ENCODE peak calls at places on chromosome 9, in four cellular contexts. X is left lung; W is CD8-positive, alpha-beta memory T cell; C is tibial nerve. N is an unnamed sample.

GRCh38 chr9:123685489-123686083 is 244.3 kb downstream of the DENND1A start:
- DNase-seq in X (no peak), W (no peak), C (no peak), N (no peak)

GRCh38 chr9:83620841-83621636 is 1.9 kb upstream of the IDNK start:
- DNase-seq in X (no peak), W (peak), C (no peak), N (peak)

GRCh38 chr9:89436963-89437625 is 60.8 kb downstream of the SEMA4D start:
- DNase-seq in X (peak), W (peak), C (no peak), N (no peak)

GRCh38 chr9:18359335-18359734 is 114.6 kb upstream of the ADAMTSL1 start:
- DNase-seq in X (no peak), W (no peak), C (no peak), N (no peak)

GRCh38 chr9:132447346-132447745 is 37.3 kb downstream of the CFAP77 start:
- DNase-seq in X (no peak), W (no peak), C (no peak), N (no peak)

GRCh38 chr9:131403493-131403773 is 9.5 kb downstream of the PRRC2B start:
- DNase-seq in X (no peak), W (no peak), C (no peak), N (no peak)

GRCh38 chr9:88387035-88387732 is 1.1 kb upstream of the SPIN1 start:
- DNase-seq in X (peak), W (peak), C (no peak), N (no peak)

GRCh38 chr9:86183225-86183808 is 76.1 kb downstream of the C9orf153 start:
- DNase-seq in X (no peak), W (no peak), C (no peak), N (no peak)

DNA sequence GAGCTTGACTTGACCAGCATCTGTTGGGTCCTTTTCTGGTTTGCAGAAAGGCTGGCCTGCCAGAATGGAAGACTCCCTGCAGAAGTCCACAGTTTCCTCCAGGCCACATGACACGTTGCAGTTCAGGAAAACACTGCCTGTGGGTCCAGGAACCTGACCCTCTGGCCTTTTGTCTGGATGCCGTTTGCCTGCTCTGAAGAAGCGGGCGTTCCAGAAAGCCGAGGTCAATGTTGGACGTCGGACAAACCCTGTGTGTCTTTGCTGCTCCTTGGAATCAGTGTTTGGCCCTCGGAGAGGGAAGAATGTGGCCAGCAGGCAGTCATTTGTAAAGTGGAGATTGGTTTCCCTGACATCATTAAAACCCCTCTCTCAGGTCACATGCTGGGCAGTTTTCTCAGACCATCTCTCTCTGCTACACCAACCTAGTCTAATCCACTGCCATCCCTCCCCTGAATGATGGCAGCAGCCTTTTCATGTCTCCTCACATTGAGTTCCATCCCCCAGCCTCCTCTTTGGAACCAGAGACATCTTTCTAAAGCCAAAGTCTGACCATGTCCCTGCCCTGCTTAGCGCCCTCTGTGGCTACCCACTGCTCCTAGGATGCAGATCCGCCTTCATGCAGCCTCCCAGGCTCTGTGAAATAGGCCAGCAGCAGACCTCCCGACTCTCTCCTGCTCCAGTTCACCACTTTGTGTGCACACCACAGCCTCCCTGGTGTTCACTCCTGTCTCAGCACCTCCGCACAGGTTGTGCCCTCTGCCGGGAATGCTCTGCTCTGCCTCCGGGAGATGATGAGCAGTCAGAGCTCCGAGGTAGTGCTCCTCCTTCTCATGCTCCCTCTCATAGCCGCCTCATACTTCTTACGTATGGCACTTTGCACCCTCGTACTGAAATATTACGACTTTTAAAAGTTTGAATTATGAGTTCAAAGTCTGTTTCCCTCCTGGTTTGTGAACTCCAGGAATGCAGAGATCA is 75.6 kb downstream of the RALGPS1 start:
- DNase-seq in X (peak), W (no peak), C (peak), N (peak)
- H3K27ac ChIP-seq in X (no peak), W (no peak), C (peak), N (no peak)

GRCh38 chr9:85020791-85021190 is 351.3 kb downstream of the NTRK2 start:
- DNase-seq in X (no peak), W (no peak), C (no peak), N (no peak)

GRCh38 chr9:85021686-85022085 is 352.2 kb downstream of the NTRK2 start:
- DNase-seq in X (no peak), W (no peak), C (no peak), N (no peak)

GRCh38 chr9:85013703-85014102 is 344.2 kb downstream of the NTRK2 start:
- DNase-seq in X (no peak), W (no peak), C (no peak), N (no peak)

GRCh38 chr9:85014292-85014691 is 344.8 kb downstream of the NTRK2 start:
- DNase-seq in X (no peak), W (no peak), C (no peak), N (no peak)

GRCh38 chr9:85016389-85016997 is 347.0 kb downstream of the NTRK2 start:
- DNase-seq in X (no peak), W (no peak), C (no peak), N (no peak)
- H3K27ac ChIP-seq in X (no peak), W (no peak), C (peak), N (no peak)

DNA sequence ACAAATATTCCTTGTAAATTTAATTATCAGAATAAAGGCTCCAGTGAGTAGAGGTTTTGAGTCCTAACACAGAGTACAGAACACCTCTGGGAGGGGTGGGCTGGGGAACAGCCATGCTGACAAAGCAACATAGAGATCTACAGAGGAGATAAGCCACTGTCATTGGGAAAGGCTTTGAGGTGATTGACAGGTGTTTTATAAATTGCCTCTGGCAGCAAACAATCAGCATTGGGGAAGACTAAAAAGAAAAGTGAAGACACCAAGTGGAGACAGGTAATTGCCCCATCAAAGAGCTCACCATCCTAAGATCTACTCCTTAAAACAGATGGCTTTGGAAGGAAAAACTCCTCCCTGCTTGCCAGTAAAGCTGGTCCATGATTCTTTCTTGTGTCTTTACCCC is 189.7 kb upstream of the TLE4 start:
- DNase-seq in X (no peak), W (no peak), C (no peak), N (no peak)
- H3K27ac ChIP-seq in X (no peak), W (no peak), C (no peak), N (no peak)

GRCh38 chr9:130304643-130305042 is 39.1 kb downstream of the HMCN2 start:
- DNase-seq in X (no peak), W (no peak), C (no peak), N (no peak)
- H3K27ac ChIP-seq in X (no peak), W (no peak), C (no peak), N (no peak)

DNA sequence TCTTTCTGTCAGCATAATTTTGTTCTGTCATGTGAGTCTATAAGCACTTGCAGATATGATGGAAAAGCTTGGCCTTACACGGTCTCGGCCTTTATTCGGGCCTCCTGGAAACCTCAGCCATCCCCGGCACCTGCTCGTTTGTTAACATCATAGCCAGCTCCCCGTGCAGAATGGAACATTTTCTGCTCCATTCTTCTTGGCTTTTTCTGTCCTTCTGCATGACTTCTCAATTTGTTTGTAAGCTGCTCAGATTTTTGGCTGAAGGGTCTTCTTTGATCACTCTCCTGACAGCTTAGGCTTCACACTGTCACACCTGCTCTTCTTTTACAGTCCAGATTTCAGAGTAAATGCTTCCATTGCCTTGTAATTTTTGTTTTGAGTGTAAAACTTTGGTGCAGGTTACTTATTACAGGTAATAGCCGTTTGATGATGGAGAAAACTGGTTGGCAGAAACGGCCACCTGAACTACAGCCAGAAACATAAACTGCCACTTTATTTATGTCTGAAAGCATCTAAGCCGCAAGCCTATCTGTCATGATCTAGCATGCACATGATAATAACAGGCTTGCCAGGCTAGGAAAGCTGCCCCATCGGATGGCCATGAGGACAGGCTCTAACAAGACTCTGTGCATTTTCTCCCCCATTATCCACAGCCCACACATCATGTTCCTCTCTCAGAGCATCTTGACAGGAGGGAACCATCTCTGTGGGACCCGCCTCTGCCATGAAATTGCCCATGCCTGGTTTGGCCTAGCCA is 197.0 kb downstream of the AOPEP start:
- DNase-seq in X (no peak), W (no peak), C (no peak), N (no peak)
- H3K27ac ChIP-seq in X (peak), W (no peak), C (peak), N (peak)

N was measured in aorta.